ENCODE peak calls at places on chromosomes 1 and 21, in eight cellular contexts. C, B, F, Q, N, K, S and O are unnamed samples.

GRCh38 chr21:15731243-15731613 is 1.4 kb downstream of the USP25 start:
- DNase-seq in C (no peak), B (no peak), F (peak), Q (no peak), N (peak), K (no peak), S (no peak), O (no peak)

GRCh38 chr1:247574664-247575063 is 13.5 kb upstream of the OR2G2 start:
- DNase-seq in C (no peak), B (no peak), F (peak), Q (no peak), N (no peak), K (no peak), S (no peak), O (no peak)

GRCh38 chr1:83495560-83495959 is 503.4 kb downstream of the TTLL7 start:
- DNase-seq in C (no peak), B (no peak), F (no peak), Q (no peak), N (no peak), K (no peak), S (no peak), O (no peak)

GRCh38 chr1:95352767-95353166 is 118.8 kb downstream of the RWDD3 start:
- DNase-seq in C (no peak), B (no peak), F (no peak), Q (peak), N (no peak), K (no peak), S (no peak), O (no peak)

GRCh38 chr1:184242507-184242943 is 144.3 kb upstream of the C1orf21 start:
- DNase-seq in C (peak), B (no peak), F (no peak), Q (no peak), N (no peak), K (no peak), S (no peak), O (no peak)

GRCh38 chr1:209877109-209877764 is 49.5 kb downstream of the UTP25 start:
- DNase-seq in C (no peak), B (no peak), F (no peak), Q (no peak), N (no peak), K (no peak), S (no peak), O (no peak)

GRCh38 chr1:51192213-51192843 is 43.7 kb upstream of the RNF11 start:
- DNase-seq in C (peak), B (peak), F (peak), Q (peak), N (peak), K (peak), S (peak), O (no peak)

GRCh38 chr1:82934069-82934468 is 1064.9 kb downstream of the TTLL7 start:
- DNase-seq in C (no peak), B (no peak), F (no peak), Q (no peak), N (no peak), K (no peak), S (no peak), O (no peak)

GRCh38 chr1:235644693-235645305 is 4.8 kb downstream of the GNG4 start:
- DNase-seq in C (no peak), B (no peak), F (no peak), Q (no peak), N (no peak), K (no peak), S (no peak), O (no peak)

GRCh38 chr1:169604781-169605560 is 18.7 kb upstream of the F5 start:
- DNase-seq in C (no peak), B (no peak), F (peak), Q (no peak), N (no peak), K (no peak), S (no peak), O (peak)

GRCh38 chr1:207917086-207917485 is 6.2 kb upstream of the CD34 start:
- DNase-seq in C (no peak), B (no peak), F (no peak), Q (no peak), N (no peak), K (no peak), S (no peak), O (no peak)

GRCh38 chr1:119827010-119827409 is 15.8 kb upstream of the REG4 start:
- DNase-seq in C (peak), B (peak), F (peak), Q (no peak), N (no peak), K (no peak), S (no peak), O (no peak)

GRCh38 chr1:181038399-181038873 is 4.7 kb downstream of the MR1 start:
- DNase-seq in C (peak), B (peak), F (peak), Q (peak), N (peak), K (peak), S (no peak), O (no peak)

GRCh38 chr1:35369922-35370671 is 101.6 kb downstream of the ZMYM4 start:
- DNase-seq in C (peak), B (no peak), F (peak), Q (peak), N (peak), K (peak), S (no peak), O (no peak)

GRCh38 chr1:56788588-56788987 is 30.6 kb downstream of the FYB2 start:
- DNase-seq in C (no peak), B (no peak), F (no peak), Q (peak), N (no peak), K (no peak), S (no peak), O (peak)

GRCh38 chr1:115829947-115830346 is 11.0 kb downstream of the NHLH2 start:
- DNase-seq in C (no peak), B (no peak), F (peak), Q (no peak), N (no peak), K (no peak), S (no peak), O (no peak)

GRCh38 chr1:170545476-170545875 is 13.5 kb downstream of the GORAB start:
- DNase-seq in C (no peak), B (no peak), F (no peak), Q (no peak), N (no peak), K (peak), S (no peak), O (no peak)

GRCh38 chr1:26323382-26323781 is 5.6 kb downstream of the CD52 start:
- DNase-seq in C (no peak), B (no peak), F (no peak), Q (no peak), N (no peak), K (no peak), S (no peak), O (no peak)

GRCh38 chr21:26732442-26733221 is 112.6 kb downstream of the ADAMTS1 start:
- DNase-seq in C (peak), B (no peak), F (peak), Q (peak), N (no peak), K (peak), S (peak), O (peak)

GRCh38 chr1:151611288-151611790 is 511 bp upstream of the SNX27 start:
- DNase-seq in C (no peak), B (no peak), F (peak), Q (peak), N (no peak), K (no peak), S (no peak), O (no peak)

GRCh38 chr1:61226791-61227567 is 144.6 kb downstream of the NFIA start:
- DNase-seq in C (no peak), B (no peak), F (no peak), Q (peak), N (no peak), K (no peak), S (no peak), O (no peak)

GRCh38 chr21:38990424-38990794 is 184.7 kb downstream of the ETS2 start:
- DNase-seq in C (peak), B (no peak), F (no peak), Q (peak), N (no peak), K (no peak), S (no peak), O (peak)

GRCh38 chr1:233518344-233518743 is 95.6 kb upstream of the KCNK1 start:
- DNase-seq in C (peak), B (peak), F (peak), Q (peak), N (peak), K (no peak), S (no peak), O (no peak)

GRCh38 chr21:26513212-26513611 is 59.9 kb downstream of the CYYR1 start:
- DNase-seq in C (no peak), B (no peak), F (no peak), Q (no peak), N (no peak), K (peak), S (no peak), O (no peak)

GRCh38 chr1:31421404-31422040 is 8.5 kb downstream of the SERINC2 start:
- DNase-seq in C (peak), B (peak), F (peak), Q (no peak), N (no peak), K (no peak), S (no peak), O (no peak)

GRCh38 chr1:112904071-112904830 is 51.7 kb downstream of the SLC16A1 start:
- DNase-seq in C (no peak), B (no peak), F (peak), Q (no peak), N (no peak), K (peak), S (no peak), O (no peak)

GRCh38 chr1:19340387-19340937 is 28.3 kb downstream of the SLC66A1 start:
- DNase-seq in C (no peak), B (no peak), F (no peak), Q (no peak), N (no peak), K (no peak), S (no peak), O (no peak)

GRCh38 chr21:33514234-33514633 is 22.7 kb upstream of the DNAJC28 start:
- DNase-seq in C (no peak), B (no peak), F (no peak), Q (no peak), N (no peak), K (no peak), S (no peak), O (no peak)

GRCh38 chr21:36727886-36728285 is 29.0 kb downstream of the SIM2 start:
- DNase-seq in C (peak), B (no peak), F (no peak), Q (peak), N (no peak), K (no peak), S (no peak), O (peak)
- TF ChIP-seq CTCF in C (peak), B (no peak), F (peak), Q (no peak), N (no peak), K (no peak), S (no peak), O (no peak)

DNA sequence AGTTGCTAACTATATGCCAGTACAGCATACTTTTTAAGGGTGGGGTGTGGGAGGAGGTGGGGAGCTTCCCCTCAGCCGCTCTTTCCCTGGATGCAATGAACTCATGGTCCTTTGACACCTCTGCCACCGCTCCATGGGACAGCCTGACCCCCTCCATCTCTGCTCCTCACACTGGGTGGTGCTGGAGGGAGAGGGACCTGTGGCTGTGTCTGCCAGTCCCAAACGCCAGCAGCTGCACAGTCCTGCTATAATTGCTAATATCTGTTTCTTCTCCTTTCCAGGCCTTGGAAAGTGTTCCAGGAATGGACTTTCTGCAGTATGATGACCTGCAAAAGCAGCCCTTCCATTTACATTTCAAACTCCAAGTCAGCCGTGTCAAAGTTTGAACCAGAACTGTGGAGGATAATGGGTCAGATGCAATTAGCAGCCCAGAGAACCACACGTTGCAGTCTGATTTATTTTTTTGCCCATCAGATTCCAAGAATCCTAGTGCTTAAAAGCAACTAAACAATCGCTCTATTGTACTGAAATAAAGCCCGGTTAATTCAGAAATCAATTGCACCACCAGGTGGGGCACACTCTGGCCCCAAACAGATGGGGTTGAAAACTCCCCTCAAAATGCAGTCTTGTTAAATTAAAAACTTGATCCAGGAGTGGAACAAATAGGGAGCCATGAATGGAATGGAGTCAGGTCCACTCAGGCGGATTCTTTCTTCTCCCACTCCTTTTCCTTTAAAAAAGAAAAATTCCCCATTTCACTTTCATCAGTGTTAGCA is 160.6 kb upstream of the LMO4 start:
- DNase-seq in C (no peak), B (no peak), F (no peak), Q (no peak), N (no peak), K (no peak), S (no peak), O (no peak)
- TF ChIP-seq CTCF in C (peak), B (no peak), F (no peak), Q (no peak), N (no peak), K (peak), S (peak), O (no peak)

GRCh38 chr1:111647738-111648137 is 28.1 kb downstream of the RAP1A start:
- DNase-seq in C (no peak), B (no peak), F (no peak), Q (no peak), N (no peak), K (no peak), S (no peak), O (no peak)
- TF ChIP-seq CTCF in C (no peak), B (no peak), F (no peak), Q (no peak), N (no peak), K (no peak), S (no peak), O (no peak)

GRCh38 chr1:14597343-14598006 is 1.0 kb upstream of the KAZN start:
- DNase-seq in C (peak), B (no peak), F (peak), Q (no peak), N (no peak), K (peak), S (no peak), O (no peak)
- TF ChIP-seq CTCF in C (no peak), B (no peak), F (no peak), Q (no peak), N (no peak), K (no peak), S (no peak), O (no peak)

GRCh38 chr1:163701783-163702182 is 380.0 kb downstream of the NUF2 start:
- DNase-seq in C (no peak), B (no peak), F (no peak), Q (no peak), N (no peak), K (no peak), S (no peak), O (no peak)
- TF ChIP-seq CTCF in C (no peak), B (no peak), F (no peak), Q (no peak), N (no peak), K (no peak), S (no peak), O (no peak)

DNA sequence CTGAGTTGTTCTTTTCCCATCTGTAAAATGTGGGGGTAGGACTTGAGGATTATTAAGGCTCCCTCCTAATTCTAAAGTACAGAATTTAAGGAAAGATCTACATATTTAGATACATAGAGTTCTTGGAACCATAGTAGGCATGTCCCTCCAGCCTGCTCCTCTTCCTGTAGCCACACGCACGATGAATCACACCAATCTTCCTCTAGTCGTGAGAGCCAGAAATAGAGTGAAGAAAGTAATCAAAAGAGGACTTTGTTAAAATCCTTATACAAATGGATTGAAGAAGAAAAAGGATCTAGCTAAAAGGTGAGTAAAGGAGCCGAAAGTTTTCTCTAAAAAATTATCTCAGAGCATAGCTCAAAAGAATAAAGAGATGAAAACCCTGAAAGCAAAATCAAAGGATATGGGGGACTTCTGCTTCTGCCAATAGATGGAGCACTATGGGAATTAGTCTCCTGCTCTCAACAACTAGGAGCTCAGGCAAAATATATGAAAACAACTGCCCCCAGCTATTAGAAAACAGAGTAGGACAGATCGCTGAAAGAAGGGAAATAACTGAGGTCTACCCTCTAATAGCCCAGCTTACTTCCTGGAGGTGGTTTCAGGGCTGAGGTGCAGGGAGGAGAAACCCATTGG is 8.5 kb downstream of the C1orf141 start:
- DNase-seq in C (no peak), B (no peak), F (no peak), Q (no peak), N (no peak), K (no peak), S (no peak), O (no peak)
- TF ChIP-seq CTCF in C (peak), B (no peak), F (no peak), Q (no peak), N (no peak), K (no peak), S (no peak), O (no peak)